ENCODE peak calls at places on chromosomes 7 and 10, in four cellular contexts. T is CD4-positive, CD25-positive, alpha-beta regulatory T cell; E is uterus; Y is psoas muscle. Z is an unnamed sample.

GRCh38 chr7:47669178-47669878 is 87.4 kb upstream of the TNS3 start:
- DNase-seq in T (no peak), E (peak; percentile 78), Y (peak; percentile 84), Z (peak; percentile 93)

GRCh38 chr10:122230222-122230621 is 40.9 kb upstream of the BTBD16 start:
- DNase-seq in T (no peak), E (no peak), Y (no peak), Z (no peak)

GRCh38 chr7:108452707-108453106 is 3.5 kb downstream of the NRCAM start:
- DNase-seq in T (no peak), E (no peak), Y (no peak), Z (no peak)

GRCh38 chr10:107701947-107702346 is 537.4 kb upstream of the SORCS1 start:
- DNase-seq in T (no peak), E (no peak), Y (no peak), Z (no peak)

GRCh38 chr7:66246549-66247171 is 41.5 kb downstream of the TPST1 start:
- DNase-seq in T (no peak), E (no peak), Y (no peak), Z (no peak)

GRCh38 chr7:143884978-143885559 is 16.9 kb downstream of the TCAF1 start:
- DNase-seq in T (no peak), E (peak; percentile 68), Y (peak; percentile 49), Z (no peak)

GRCh38 chr10:17479015-17479615 is 24.7 kb upstream of the ST8SIA6 start:
- DNase-seq in T (no peak), E (no peak), Y (no peak), Z (no peak)

GRCh38 chr10:725786-726185 is 36.3 kb upstream of the DIP2C start:
- DNase-seq in T (no peak), E (no peak), Y (no peak), Z (no peak)

GRCh38 chr10:110269641-110270318 is 34.9 kb downstream of the SMNDC1 start:
- DNase-seq in T (no peak), E (no peak), Y (no peak), Z (peak; percentile 42)

GRCh38 chr7:120944826-120945562 is 5.6 kb upstream of the ING3 start:
- DNase-seq in T (no peak), E (no peak), Y (no peak), Z (no peak)

GRCh38 chr10:3452234-3452633 is 279.7 kb upstream of the PITRM1 start:
- DNase-seq in T (no peak), E (no peak), Y (no peak), Z (no peak)

GRCh38 chr10:28459453-28460144 is 73.3 kb upstream of the WAC start:
- DNase-seq in T (no peak), E (no peak), Y (no peak), Z (no peak)

GRCh38 chr10:52864459-52865106 is 92.0 kb upstream of the MBL2 start:
- DNase-seq in T (no peak), E (no peak), Y (no peak), Z (peak; percentile 18)

GRCh38 chr7:142459557-142459963 is 201.7 kb upstream of the PRSS58 start:
- DNase-seq in T (peak; percentile 7), E (no peak), Y (no peak), Z (no peak)

GRCh38 chr7:34091330-34091917 is 186.1 kb downstream of the BMPER start:
- DNase-seq in T (no peak), E (no peak), Y (peak; percentile 20), Z (no peak)

GRCh38 chr10:76336213-76336963 is 905.0 kb downstream of the LRMDA start:
- DNase-seq in T (no peak), E (peak; percentile 51), Y (no peak), Z (no peak)

GRCh38 chr7:107712906-107713305 is 31.0 kb upstream of the CBLL1 start:
- DNase-seq in T (no peak), E (no peak), Y (no peak), Z (no peak)

GRCh38 chr7:18151419-18151818 is 123.8 kb upstream of the PRPS1L1 start:
- DNase-seq in T (no peak), E (no peak), Y (no peak), Z (no peak)

GRCh38 chr10:34655286-34656170 is 159.6 kb downstream of the PARD3 start:
- DNase-seq in T (no peak), E (no peak), Y (no peak), Z (no peak)

GRCh38 chr10:53808677-53809076 is 992.4 kb downstream of the PCDH15 start:
- DNase-seq in T (no peak), E (no peak), Y (no peak), Z (no peak)

GRCh38 chr10:77582710-77583115 is 54.9 kb downstream of the KCNMA1 start:
- DNase-seq in T (no peak), E (no peak), Y (peak; percentile 34), Z (peak; percentile 66)

GRCh38 chr7:7449055-7449454 is 86.6 kb downstream of the COL28A1 start:
- DNase-seq in T (no peak), E (no peak), Y (no peak), Z (no peak)

GRCh38 chr7:44466300-44467216 is 23.9 kb downstream of the NUDCD3 start:
- DNase-seq in T (no peak), E (no peak), Y (no peak), Z (no peak)

GRCh38 chr7:34659676-34660075 is 1.7 kb downstream of the NPSR1 start:
- DNase-seq in T (no peak), E (no peak), Y (no peak), Z (no peak)

GRCh38 chr7:149075286-149075685 is 15.2 kb downstream of the ZNF786 start:
- DNase-seq in T (no peak), E (no peak), Y (no peak), Z (no peak)

GRCh38 chr7:17392846-17393245 is 94.4 kb downstream of the AHR start:
- DNase-seq in T (no peak), E (no peak), Y (no peak), Z (no peak)

GRCh38 chr10:71278691-71279588 is 40.1 kb upstream of the SLC29A3 start:
- DNase-seq in T (no peak), E (no peak), Y (no peak), Z (no peak)

GRCh38 chr10:102433619-102434046 is 1.3 kb upstream of the CUEDC2 start:
- DNase-seq in T (no peak), E (no peak), Y (peak; percentile 11), Z (no peak)

GRCh38 chr10:62794306-62794705 is 10.2 kb upstream of the ADO start:
- DNase-seq in T (no peak), E (no peak), Y (no peak), Z (no peak)

GRCh38 chr10:72329290-72330058 is 25.2 kb downstream of the DNAJB12 start:
- DNase-seq in T (no peak), E (no peak), Y (no peak), Z (no peak)

GRCh38 chr10:23368816-23369640 is 24.4 kb upstream of the C10orf67 start:
- DNase-seq in T (no peak), E (no peak), Y (no peak), Z (no peak)

GRCh38 chr7:46810986-46811385 is 770.9 kb downstream of the TNS3 start:
- DNase-seq in T (no peak), E (no peak), Y (no peak), Z (no peak)

GRCh38 chr7:84746347-84746746 is 440.5 kb downstream of the SEMA3D start:
- DNase-seq in T (no peak), E (no peak), Y (no peak), Z (no peak)

GRCh38 chr10:13990918-13991317 is 339.8 kb downstream of the FRMD4A start:
- DNase-seq in T (no peak), E (peak; percentile 46), Y (no peak), Z (no peak)
- H3K4me3 ChIP-seq in T (no peak overlapping the region), E (no peak overlapping the region), Y (peak overlapping the region; percentile 16), Z (peak overlapping the region; percentile 30)

DNA sequence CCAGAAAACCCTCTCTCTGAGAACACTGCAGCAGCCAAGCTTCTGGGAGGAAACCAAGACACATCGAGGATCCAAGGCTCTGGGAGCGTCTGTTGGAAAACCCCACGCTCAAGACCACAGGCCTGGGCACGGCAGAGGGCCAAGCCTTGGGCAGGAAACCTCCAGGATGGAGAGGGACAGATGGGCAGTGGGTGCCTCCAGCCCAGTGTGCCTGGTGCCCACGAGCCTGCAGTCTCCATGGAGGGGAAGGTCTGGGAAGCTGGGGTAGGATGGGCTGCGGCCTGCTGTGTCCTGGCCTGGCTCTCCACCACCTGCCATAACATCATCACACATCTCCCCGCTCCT is 96.1 kb downstream of the FAM53B start:
- DNase-seq in T (no peak), E (no peak), Y (no peak), Z (no peak)
- H3K4me1 ChIP-seq in T (peaks cover 94% of the 10 kb centered on the region), E (peaks cover 17% of the 10 kb centered on the region), Y (peaks cover 85% of the 10 kb centered on the region), Z (peaks cover 88% of the 10 kb centered on the region)

GRCh38 chr7:1461640-1462375 is 2.5 kb upstream of the MICALL2 start:
- DNase-seq in T (no peak), E (no peak), Y (no peak), Z (no peak)

GRCh38 chr7:1459512-1459892 is 232 bp upstream of the MICALL2 start:
- DNase-seq in T (peak; percentile 96), E (peak; percentile 99), Y (peak; percentile 100), Z (peak; percentile 100)

GRCh38 chr7:1458676-1459511 is at the start of gene MICALL2:
- DNase-seq in T (peak; percentile 20), E (peak; percentile 86), Y (peak; percentile 90), Z (peak; percentile 71)

GRCh38 chr7:1459930-1460756 is 873 bp upstream of the MICALL2 start:
- DNase-seq in T (no peak), E (peak; percentile 43), Y (no peak), Z (peak; percentile 39)

GRCh38 chr7:1460757-1461639 is 1.7 kb upstream of the MICALL2 start:
- DNase-seq in T (no peak), E (peak; percentile 61), Y (peak; percentile 70), Z (peak; percentile 75)
- H3K4me3 ChIP-seq in T (no peak overlapping the region), E (peak overlapping the region; percentile 49), Y (peak overlapping the region; percentile 74), Z (peak overlapping the region; percentile 66)

DNA sequence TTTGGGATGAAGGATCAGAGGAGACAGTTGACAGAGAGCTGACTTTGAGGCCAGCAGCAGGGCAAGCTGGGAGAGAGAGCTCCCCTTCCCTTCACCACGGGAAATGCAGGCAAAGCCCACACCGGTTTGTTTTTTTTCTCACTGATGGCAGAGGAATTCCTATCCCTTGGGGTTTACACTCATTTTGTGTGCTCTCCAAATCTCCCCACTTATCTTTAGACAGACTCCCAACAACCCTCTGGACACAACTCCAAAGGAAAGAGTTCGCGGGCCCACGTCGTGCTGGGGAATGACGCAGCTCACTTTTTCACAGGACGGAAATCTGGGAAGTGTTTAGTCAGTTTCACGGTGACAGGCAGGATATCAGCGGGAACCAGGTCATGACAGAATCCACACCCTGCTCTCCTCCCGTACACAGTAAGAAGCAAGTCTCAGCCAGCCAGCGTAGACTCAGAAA is 68.3 kb upstream of the FAM171A1 start:
- DNase-seq in T (no peak), E (peak; percentile 63), Y (peak; percentile 21), Z (no peak)
- H3K4me1 ChIP-seq in T (no peaks in the 10 kb centered on the region), E (no peaks in the 10 kb centered on the region), Y (no peaks in the 10 kb centered on the region), Z (peaks cover 4% of the 10 kb centered on the region)